ENCODE peak calls at places on chromosomes 12 and 14, in five cellular contexts. H, N, I, A and G are unnamed samples. For H3K4me1 and H3K27me3, the result is how much of the 10 kb centered on the place peaks cover.

GRCh38 chr12:120212301-120212700 is 11.4 kb upstream of the RPLP0 start:
- DNase-seq in H (no peak), N (no peak), I (no peak), A (no peak), G (no peak)

GRCh38 chr12:64621257-64621942 is 11.1 kb downstream of the RASSF3 start:
- DNase-seq in H (no peak), N (peak), I (no peak), A (no peak), G (no peak)

GRCh38 chr14:84343637-84344036 is 1186.3 kb upstream of the FLRT2 start:
- DNase-seq in H (no peak), N (peak), I (no peak), A (no peak), G (no peak)

GRCh38 chr14:90850487-90850886 is 34.3 kb upstream of the TTC7B start:
- DNase-seq in H (no peak), N (peak), I (no peak), A (no peak), G (no peak)

GRCh38 chr14:104464907-104465306 is 114.7 kb upstream of the C14orf180 start:
- DNase-seq in H (no peak), N (no peak), I (no peak), A (no peak), G (no peak)

GRCh38 chr12:124293286-124294003 is 1.4 kb upstream of the RFLNA start:
- DNase-seq in H (no peak), N (no peak), I (no peak), A (no peak), G (no peak)

GRCh38 chr12:74365178-74365964 is 172.3 kb upstream of the ATXN7L3B start:
- DNase-seq in H (peak), N (peak), I (no peak), A (no peak), G (no peak)

GRCh38 chr12:112191840-112192321 is 66.5 kb downstream of the TRAFD1 start:
- DNase-seq in H (no peak), N (no peak), I (no peak), A (no peak), G (no peak)

GRCh38 chr12:31832740-31833540 is 104.1 kb upstream of the AMN1 start:
- DNase-seq in H (no peak), N (no peak), I (no peak), A (no peak), G (no peak)

GRCh38 chr12:65892905-65893304 is 68.6 kb downstream of the HMGA2 start:
- DNase-seq in H (no peak), N (peak), I (no peak), A (no peak), G (no peak)

GRCh38 chr12:65886996-65887395 is 62.7 kb downstream of the HMGA2 start:
- DNase-seq in H (no peak), N (no peak), I (no peak), A (no peak), G (no peak)

GRCh38 chr12:65891219-65891618 is 66.9 kb downstream of the HMGA2 start:
- DNase-seq in H (no peak), N (peak), I (no peak), A (no peak), G (no peak)

GRCh38 chr12:65891987-65892481 is 67.8 kb downstream of the HMGA2 start:
- DNase-seq in H (no peak), N (peak), I (peak), A (no peak), G (no peak)

GRCh38 chr12:65889144-65889880 is 65.0 kb downstream of the HMGA2 start:
- DNase-seq in H (no peak), N (no peak), I (no peak), A (no peak), G (no peak)
- H3K4me1 ChIP-seq in H (under half), N (under half), I (under half), A (under half), G (under half)

GRCh38 chr14:105480165-105480564 is 5.5 kb downstream of the CRIP2 start:
- DNase-seq in H (no peak), N (no peak), I (no peak), A (no peak), G (no peak)
- H3K27me3 ChIP-seq in H (under half), N (under half), I (under half), A (under half), G (under half)

DNA sequence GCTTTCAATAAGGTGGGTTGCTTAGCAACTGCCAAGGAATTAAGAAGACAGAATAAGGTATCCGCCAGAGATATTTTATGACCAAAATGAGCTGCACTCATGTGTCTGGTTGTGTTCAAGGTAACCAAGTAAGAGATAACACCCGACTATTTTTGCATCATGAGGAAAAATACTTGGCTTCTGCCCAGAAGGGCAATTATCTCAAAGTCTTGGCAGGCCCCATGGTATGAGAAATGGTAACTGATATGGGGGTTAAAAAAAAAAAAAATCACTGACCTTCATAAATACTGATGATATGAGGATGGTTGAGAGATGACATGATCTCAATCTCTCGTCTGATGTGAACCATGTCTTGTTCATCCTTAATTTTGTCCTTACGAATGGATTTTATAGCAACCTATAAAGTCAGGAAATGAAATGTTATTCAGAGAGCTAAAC is 32.6 kb downstream of the NUAK1 start:
- DNase-seq in H (peak), N (no peak), I (no peak), A (no peak), G (no peak)
- H3K4me1 ChIP-seq in H (under half), N (under half), I (under half), A (under half), G (under half)

GRCh38 chr14:74417611-74418010 is 8.4 kb downstream of the SYNDIG1L start:
- DNase-seq in H (no peak), N (no peak), I (no peak), A (no peak), G (no peak)
- H3K27me3 ChIP-seq in H (under half), N (under half), I (under half), A (under half), G (under half)